ENCODE peak calls at places on chromosomes 1 and 21, in five cellular contexts. One of them, this sample, is unnamed.
A peak's percentile ranks its signal among the peaks of the same experiment; 100 is the strongest.

GRCh38 chr1:26021647-26022403 is at the start of gene EXTL1:
- DNase-seq in heart right ventricle: peak; percentile 77
- DNase-seq in tibial artery: no peak
- DNase-seq in Peyer's patch: no peak
- DNase-seq in left ventricle myocardium inferior: peak; percentile 82
- DNase-seq in this sample: no peak

GRCh38 chr1:22736496-22737088 is 26.0 kb downstream of the EPHB2 start:
- DNase-seq in heart right ventricle: no peak
- DNase-seq in tibial artery: no peak
- DNase-seq in Peyer's patch: no peak
- DNase-seq in left ventricle myocardium inferior: no peak
- DNase-seq in this sample: no peak

GRCh38 chr21:41957991-41958766 is 4.4 kb upstream of the C2CD2 start:
- DNase-seq in heart right ventricle: peak; percentile 72
- DNase-seq in tibial artery: peak; percentile 75
- DNase-seq in Peyer's patch: peak; percentile 51
- DNase-seq in left ventricle myocardium inferior: peak; percentile 75
- DNase-seq in this sample: peak; percentile 58

GRCh38 chr1:97412737-97413136 is 508.1 kb downstream of the DPYD start:
- DNase-seq in heart right ventricle: no peak
- DNase-seq in tibial artery: no peak
- DNase-seq in Peyer's patch: no peak
- DNase-seq in left ventricle myocardium inferior: no peak
- DNase-seq in this sample: no peak

GRCh38 chr1:30785714-30786113 is 28.1 kb upstream of the LAPTM5 start:
- DNase-seq in heart right ventricle: no peak
- DNase-seq in tibial artery: no peak
- DNase-seq in Peyer's patch: no peak
- DNase-seq in left ventricle myocardium inferior: no peak
- DNase-seq in this sample: no peak

GRCh38 chr21:46607605-46608004 is 2.7 kb upstream of the S100B start:
- DNase-seq in heart right ventricle: no peak
- DNase-seq in tibial artery: no peak
- DNase-seq in Peyer's patch: no peak
- DNase-seq in left ventricle myocardium inferior: no peak
- DNase-seq in this sample: no peak

GRCh38 chr1:232630047-232630893 is at the start of gene SIPA1L2:
- DNase-seq in heart right ventricle: peak; percentile 97
- DNase-seq in tibial artery: peak; percentile 93
- DNase-seq in Peyer's patch: peak; percentile 98
- DNase-seq in left ventricle myocardium inferior: peak; percentile 95
- DNase-seq in this sample: peak; percentile 96

GRCh38 chr1:163596541-163597258 is 274.9 kb downstream of the NUF2 start:
- DNase-seq in heart right ventricle: no peak
- DNase-seq in tibial artery: no peak
- DNase-seq in Peyer's patch: no peak
- DNase-seq in left ventricle myocardium inferior: no peak
- DNase-seq in this sample: no peak

GRCh38 chr1:62038594-62039284 is 155.9 kb upstream of the L1TD1 start:
- DNase-seq in heart right ventricle: no peak
- DNase-seq in tibial artery: no peak
- DNase-seq in Peyer's patch: no peak
- DNase-seq in left ventricle myocardium inferior: no peak
- DNase-seq in this sample: no peak

GRCh38 chr21:17819878-17820232 is 699 bp upstream of the C21orf91 start:
- DNase-seq in heart right ventricle: no peak
- DNase-seq in tibial artery: no peak
- DNase-seq in Peyer's patch: no peak
- DNase-seq in left ventricle myocardium inferior: no peak
- DNase-seq in this sample: no peak

GRCh38 chr1:205921559-205921887 is 21.7 kb downstream of the SLC26A9 start:
- DNase-seq in heart right ventricle: no peak
- DNase-seq in tibial artery: no peak
- DNase-seq in Peyer's patch: no peak
- DNase-seq in left ventricle myocardium inferior: no peak
- DNase-seq in this sample: no peak

GRCh38 chr1:201511396-201511795 is 4.5 kb upstream of the CSRP1 start:
- DNase-seq in heart right ventricle: no peak
- DNase-seq in tibial artery: peak; percentile 19
- DNase-seq in Peyer's patch: no peak
- DNase-seq in left ventricle myocardium inferior: no peak
- DNase-seq in this sample: no peak

GRCh38 chr1:160539896-160540858 is 17.1 kb upstream of the SLAMF6 start:
- DNase-seq in heart right ventricle: no peak
- DNase-seq in tibial artery: no peak
- DNase-seq in Peyer's patch: no peak
- DNase-seq in left ventricle myocardium inferior: no peak
- DNase-seq in this sample: no peak

GRCh38 chr1:165144757-165145397 is 211.6 kb downstream of the LMX1A start:
- DNase-seq in heart right ventricle: no peak
- DNase-seq in tibial artery: peak; percentile 45
- DNase-seq in Peyer's patch: no peak
- DNase-seq in left ventricle myocardium inferior: peak; percentile 21
- DNase-seq in this sample: peak; percentile 34

GRCh38 chr1:24961334-24961733 is 31.3 kb upstream of the RUNX3 start:
- DNase-seq in heart right ventricle: no peak
- DNase-seq in tibial artery: no peak
- DNase-seq in Peyer's patch: peak; percentile 34
- DNase-seq in left ventricle myocardium inferior: no peak
- DNase-seq in this sample: no peak

GRCh38 chr1:18618546-18619466 is 11.8 kb upstream of the PAX7 start:
- DNase-seq in heart right ventricle: no peak
- DNase-seq in tibial artery: no peak
- DNase-seq in Peyer's patch: no peak
- DNase-seq in left ventricle myocardium inferior: no peak
- DNase-seq in this sample: no peak

GRCh38 chr1:168550971-168551370 is 7.2 kb upstream of the XCL2 start:
- DNase-seq in heart right ventricle: no peak
- DNase-seq in tibial artery: no peak
- DNase-seq in Peyer's patch: no peak
- DNase-seq in left ventricle myocardium inferior: no peak
- DNase-seq in this sample: no peak

GRCh38 chr1:89260042-89260441 is 12.6 kb downstream of the GBP5 start:
- DNase-seq in heart right ventricle: no peak
- DNase-seq in tibial artery: no peak
- DNase-seq in Peyer's patch: no peak
- DNase-seq in left ventricle myocardium inferior: no peak
- DNase-seq in this sample: no peak

GRCh38 chr1:15176898-15177665 is 23.5 kb downstream of the TMEM51 start:
- DNase-seq in heart right ventricle: no peak
- DNase-seq in tibial artery: no peak
- DNase-seq in Peyer's patch: no peak
- DNase-seq in left ventricle myocardium inferior: no peak
- DNase-seq in this sample: no peak

GRCh38 chr1:151990856-151991198 is 2.8 kb downstream of the S100A10 start:
- DNase-seq in heart right ventricle: no peak
- DNase-seq in tibial artery: no peak
- DNase-seq in Peyer's patch: no peak
- DNase-seq in left ventricle myocardium inferior: no peak
- DNase-seq in this sample: no peak

GRCh38 chr1:42816600-42817439 is at the start of the genes ERMAP and SVBP:
- DNase-seq in heart right ventricle: peak; percentile 97
- DNase-seq in tibial artery: peak; percentile 88
- DNase-seq in Peyer's patch: peak; percentile 98
- DNase-seq in left ventricle myocardium inferior: peak; percentile 94
- DNase-seq in this sample: peak; percentile 95

GRCh38 chr1:174764186-174764585 is 235.6 kb upstream of the CACYBP start:
- DNase-seq in heart right ventricle: no peak
- DNase-seq in tibial artery: no peak
- DNase-seq in Peyer's patch: no peak
- DNase-seq in left ventricle myocardium inferior: no peak
- DNase-seq in this sample: no peak

GRCh38 chr1:215987092-215987855 is 420.2 kb downstream of the KCTD3 start:
- DNase-seq in heart right ventricle: no peak
- DNase-seq in tibial artery: no peak
- DNase-seq in Peyer's patch: no peak
- DNase-seq in left ventricle myocardium inferior: no peak
- DNase-seq in this sample: no peak

GRCh38 chr1:205438213-205439158 is 16.6 kb upstream of the LEMD1 start:
- DNase-seq in heart right ventricle: peak; percentile 84
- DNase-seq in tibial artery: peak; percentile 66
- DNase-seq in Peyer's patch: peak; percentile 83
- DNase-seq in left ventricle myocardium inferior: peak; percentile 86
- DNase-seq in this sample: peak; percentile 86

GRCh38 chr1:205441318-205441633 is 14.6 kb downstream of the BLACAT1 start:
- DNase-seq in heart right ventricle: no peak
- DNase-seq in tibial artery: no peak
- DNase-seq in Peyer's patch: no peak
- DNase-seq in left ventricle myocardium inferior: no peak
- DNase-seq in this sample: no peak

GRCh38 chr1:56578963-56579875 is at the start of gene PLPP3:
- DNase-seq in heart right ventricle: peak; percentile 86
- DNase-seq in tibial artery: peak; percentile 90
- DNase-seq in Peyer's patch: peak; percentile 84
- DNase-seq in left ventricle myocardium inferior: peak; percentile 87
- DNase-seq in this sample: peak; percentile 95

DNA sequence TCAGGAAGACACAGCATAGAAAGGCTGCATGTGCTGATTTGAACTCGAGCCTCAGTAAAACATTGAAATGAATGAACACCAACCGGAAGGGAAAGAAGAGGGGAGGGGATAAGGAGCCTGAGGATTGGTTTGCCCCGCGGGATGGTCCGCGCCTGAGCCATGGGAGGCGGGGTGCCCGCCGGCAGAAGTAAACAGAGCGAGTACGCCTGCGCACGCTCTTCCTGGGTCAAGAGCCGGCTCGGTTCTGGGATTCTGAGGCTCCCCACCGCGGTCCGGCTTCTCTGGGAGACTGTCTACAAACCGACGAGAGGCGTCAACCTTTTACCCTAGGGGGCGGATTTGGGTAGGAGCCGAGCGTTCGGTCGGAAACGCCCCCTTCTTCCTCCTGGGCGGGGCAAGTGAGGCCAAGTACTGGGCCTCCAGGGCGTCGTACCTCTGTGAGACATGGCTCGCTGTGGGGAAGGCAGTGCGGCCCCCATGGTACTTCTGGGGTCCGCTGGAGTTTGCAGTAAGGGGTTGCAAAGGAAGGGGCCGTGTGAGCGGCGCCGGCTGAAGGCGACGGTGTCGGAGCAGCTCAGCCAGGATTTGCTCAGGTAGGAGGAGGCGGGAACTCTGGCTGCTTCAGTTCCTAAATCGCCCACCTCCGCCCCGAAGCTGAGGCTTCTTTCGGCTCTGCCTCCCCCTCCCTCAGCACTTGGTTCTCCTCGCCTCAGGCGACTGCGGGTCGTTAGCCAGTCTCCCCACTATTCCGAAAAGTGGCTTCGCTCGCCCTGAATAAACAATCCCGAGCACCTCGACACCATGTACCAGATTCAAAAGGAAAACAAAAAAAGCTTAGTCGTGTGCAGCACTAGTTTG is at the start of gene BTBD8:
- DNase-seq in heart right ventricle: peak; percentile 84
- DNase-seq in tibial artery: peak; percentile 87
- DNase-seq in Peyer's patch: peak; percentile 86
- DNase-seq in left ventricle myocardium inferior: peak; percentile 84
- DNase-seq in this sample: peak; percentile 81
- TF ChIP-seq CTCF in heart right ventricle: peak; percentile 15
- TF ChIP-seq CTCF in tibial artery: no peak
- TF ChIP-seq CTCF in Peyer's patch: no peak
- TF ChIP-seq CTCF in left ventricle myocardium inferior: peak; percentile 24
- TF ChIP-seq CTCF in this sample: no peak

GRCh38 chr1:177163844-177164379 is 600 bp downstream of the ASTN1 start:
- DNase-seq in heart right ventricle: no peak
- DNase-seq in tibial artery: no peak
- DNase-seq in Peyer's patch: no peak
- DNase-seq in left ventricle myocardium inferior: peak; percentile 16
- DNase-seq in this sample: no peak
- H3K27me3 ChIP-seq in heart right ventricle: peaks cover 61% of the 10 kb centered on the region
- H3K27me3 ChIP-seq in tibial artery: no peaks in the 10 kb centered on the region
- H3K27me3 ChIP-seq in Peyer's patch: no peaks in the 10 kb centered on the region
- H3K27me3 ChIP-seq in left ventricle myocardium inferior: peaks cover 79% of the 10 kb centered on the region
- H3K27me3 ChIP-seq in this sample: peaks cover 46% of the 10 kb centered on the region

GRCh38 chr1:12714710-12715500 is 1.0 kb upstream of the AADACL3 start:
- DNase-seq in heart right ventricle: no peak
- DNase-seq in tibial artery: no peak
- DNase-seq in Peyer's patch: no peak
- DNase-seq in left ventricle myocardium inferior: no peak
- DNase-seq in this sample: no peak

GRCh38 chr1:12712929-12713328 is 3.0 kb upstream of the AADACL3 start:
- DNase-seq in heart right ventricle: no peak
- DNase-seq in tibial artery: no peak
- DNase-seq in Peyer's patch: no peak
- DNase-seq in left ventricle myocardium inferior: no peak
- DNase-seq in this sample: no peak

GRCh38 chr1:12717301-12717838 is 1.5 kb downstream of the AADACL3 start:
- DNase-seq in heart right ventricle: no peak
- DNase-seq in tibial artery: no peak
- DNase-seq in Peyer's patch: no peak
- DNase-seq in left ventricle myocardium inferior: no peak
- DNase-seq in this sample: no peak

GRCh38 chr1:12712091-12712490 is 3.8 kb upstream of the AADACL3 start:
- DNase-seq in heart right ventricle: no peak
- DNase-seq in tibial artery: no peak
- DNase-seq in Peyer's patch: no peak
- DNase-seq in left ventricle myocardium inferior: no peak
- DNase-seq in this sample: no peak

GRCh38 chr1:12715896-12716437 is at the start of gene AADACL3:
- DNase-seq in heart right ventricle: no peak
- DNase-seq in tibial artery: no peak
- DNase-seq in Peyer's patch: no peak
- DNase-seq in left ventricle myocardium inferior: no peak
- DNase-seq in this sample: no peak
- H3K4me1 ChIP-seq in heart right ventricle: no peaks in the 10 kb centered on the region
- H3K4me1 ChIP-seq in tibial artery: no peaks in the 10 kb centered on the region
- H3K4me1 ChIP-seq in Peyer's patch: no peaks in the 10 kb centered on the region
- H3K4me1 ChIP-seq in left ventricle myocardium inferior: no peaks in the 10 kb centered on the region
- H3K4me1 ChIP-seq in this sample: no peaks in the 10 kb centered on the region

DNA sequence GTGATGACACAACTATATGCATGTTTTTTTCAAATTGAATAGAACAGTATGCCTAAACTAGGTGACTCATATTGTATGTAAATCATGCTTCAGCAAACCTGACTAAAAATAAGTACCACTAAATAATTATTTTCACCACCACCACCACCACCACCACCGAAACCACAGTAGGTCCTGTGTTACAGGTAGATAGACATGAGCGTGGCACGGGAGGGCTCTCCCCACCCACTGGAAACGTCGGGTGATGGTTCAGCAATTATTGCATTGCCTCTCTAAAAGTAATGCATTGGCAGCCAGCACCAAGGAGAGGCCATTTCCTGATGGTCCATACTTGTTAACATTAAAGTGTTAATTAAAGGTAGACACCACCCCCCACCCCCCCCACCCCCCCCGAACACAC is 297.0 kb upstream of the NCAM2 start:
- DNase-seq in heart right ventricle: no peak
- DNase-seq in tibial artery: no peak
- DNase-seq in Peyer's patch: no peak
- DNase-seq in left ventricle myocardium inferior: no peak
- DNase-seq in this sample: no peak
- TF ChIP-seq CTCF in heart right ventricle: no peak
- TF ChIP-seq CTCF in tibial artery: no peak
- TF ChIP-seq CTCF in Peyer's patch: no peak
- TF ChIP-seq CTCF in left ventricle myocardium inferior: no peak
- TF ChIP-seq CTCF in this sample: no peak

This sample was measured in left lung.